ENCODE peak calls at places on chromosomes 3 and 15, in four cellular contexts. L is nephron progenitor cell, Z is cardiac fibroblast, G is AG09309. D is an unnamed sample.

GRCh38 chr3:64460877-64461276 is 226.9 kb downstream of the ADAMTS9 start:
- DNase-seq in L (no peak), Z (peak), G (peak), D (peak)

GRCh38 chr3:177263615-177264365 is 66.5 kb upstream of the TBL1XR1 start:
- DNase-seq in L (no peak), Z (peak), G (no peak), D (peak)

GRCh38 chr3:142315083-142315482 is 89.7 kb upstream of the GK5 start:
- DNase-seq in L (no peak), Z (peak), G (peak), D (no peak)

GRCh38 chr15:36967929-36968328 is 132.4 kb downstream of the MEIS2 start:
- DNase-seq in L (no peak), Z (no peak), G (no peak), D (no peak)

GRCh38 chr3:64238971-64239667 is 13.9 kb upstream of the PRICKLE2 start:
- DNase-seq in L (peak), Z (peak), G (peak), D (peak)

GRCh38 chr3:191959876-191960418 is 499.0 kb downstream of the PYDC2 start:
- DNase-seq in L (no peak), Z (no peak), G (no peak), D (no peak)

GRCh38 chr3:68943753-68944500 is 11.6 kb upstream of the TAFA4 start:
- DNase-seq in L (no peak), Z (no peak), G (no peak), D (no peak)

GRCh38 chr3:155391583-155391982 is 98.1 kb upstream of the STRIT1 start:
- DNase-seq in L (no peak), Z (peak), G (peak), D (peak)

GRCh38 chr3:70386043-70386442 is 73.6 kb upstream of the MDFIC2 start:
- DNase-seq in L (no peak), Z (no peak), G (no peak), D (no peak)

GRCh38 chr15:79340315-79340602 is 29.3 kb downstream of the TMED3 start:
- DNase-seq in L (no peak), Z (no peak), G (no peak), D (no peak)

GRCh38 chr3:134606033-134607025 is 44.5 kb downstream of the KY start:
- DNase-seq in L (no peak), Z (no peak), G (no peak), D (no peak)

GRCh38 chr15:79091204-79091867 is 756 bp upstream of the RASGRF1 start:
- DNase-seq in L (peak), Z (peak), G (no peak), D (peak)

GRCh38 chr3:12638105-12638504 is 25.8 kb downstream of the RAF1 start:
- DNase-seq in L (no peak), Z (peak), G (no peak), D (peak)

GRCh38 chr15:69289312-69290146 is 9.2 kb upstream of the PAQR5 start:
- DNase-seq in L (no peak), Z (no peak), G (no peak), D (no peak)

GRCh38 chr15:94327356-94327936 is 96.1 kb downstream of the MCTP2 start:
- DNase-seq in L (peak), Z (peak), G (no peak), D (peak)

GRCh38 chr15:57406040-57406772 is 29.9 kb downstream of the CGNL1 start:
- DNase-seq in L (no peak), Z (no peak), G (peak), D (no peak)

GRCh38 chr3:176579741-176580185 is 617.5 kb downstream of the TBL1XR1 start:
- DNase-seq in L (no peak), Z (peak), G (peak), D (no peak)

GRCh38 chr15:75069301-75069925 is 46.0 kb downstream of the PPCDC start:
- DNase-seq in L (no peak), Z (no peak), G (no peak), D (no peak)

DNA sequence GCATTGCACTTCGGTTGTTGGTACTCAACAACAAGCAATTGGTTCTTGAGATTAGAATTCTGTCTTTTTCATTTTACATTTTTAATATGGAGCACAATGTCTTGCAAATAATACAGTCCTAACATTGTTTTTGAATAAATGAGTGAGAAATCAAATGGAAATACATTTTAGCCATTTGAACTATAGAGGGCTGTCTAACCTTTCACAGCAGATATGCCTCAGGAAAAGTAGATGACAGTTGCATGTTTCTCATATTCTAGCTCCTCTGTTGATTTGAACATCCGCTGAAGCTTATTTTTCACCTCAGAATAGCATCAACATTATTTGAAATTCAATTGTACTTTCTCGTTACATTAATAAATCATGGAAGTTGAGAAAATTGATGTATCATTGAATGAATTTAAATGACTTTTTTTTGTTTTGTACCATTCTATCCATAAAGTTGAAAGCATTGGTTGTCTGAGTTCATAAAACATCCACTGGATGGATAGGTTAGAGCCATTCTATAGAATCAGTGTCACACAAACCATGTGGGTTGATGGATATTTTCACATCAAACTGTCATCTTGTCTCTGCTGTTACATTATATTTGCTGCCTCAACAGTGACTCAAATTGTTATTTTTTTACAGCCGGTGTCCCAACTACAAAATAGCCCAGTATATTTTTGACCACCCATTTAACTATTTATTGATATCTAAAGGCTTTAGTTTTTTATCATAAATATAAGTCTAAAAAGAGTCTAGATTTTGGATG is 928.3 kb downstream of the NSUN3 start:
- DNase-seq in L (no peak), Z (peak), G (no peak), D (no peak)
- TF ChIP-seq CTCF in L (no peak), Z (no peak), G (no peak), D (no peak)

GRCh38 chr3:8932507-8932906 is 30.8 kb downstream of the RAD18 start:
- DNase-seq in L (no peak), Z (no peak), G (no peak), D (no peak)

GRCh38 chr3:8942746-8943488 is 20.4 kb downstream of the RAD18 start:
- DNase-seq in L (no peak), Z (no peak), G (no peak), D (no peak)

GRCh38 chr3:8942115-8942514 is 21.2 kb downstream of the RAD18 start:
- DNase-seq in L (no peak), Z (no peak), G (no peak), D (no peak)

GRCh38 chr3:8937064-8938020 is 25.9 kb downstream of the RAD18 start:
- DNase-seq in L (no peak), Z (peak), G (peak), D (peak)

GRCh38 chr3:8938021-8938420 is 25.3 kb downstream of the RAD18 start:
- DNase-seq in L (no peak), Z (peak), G (no peak), D (peak)
- TF ChIP-seq CTCF in L (peak), Z (peak), G (peak), D (peak)

DNA sequence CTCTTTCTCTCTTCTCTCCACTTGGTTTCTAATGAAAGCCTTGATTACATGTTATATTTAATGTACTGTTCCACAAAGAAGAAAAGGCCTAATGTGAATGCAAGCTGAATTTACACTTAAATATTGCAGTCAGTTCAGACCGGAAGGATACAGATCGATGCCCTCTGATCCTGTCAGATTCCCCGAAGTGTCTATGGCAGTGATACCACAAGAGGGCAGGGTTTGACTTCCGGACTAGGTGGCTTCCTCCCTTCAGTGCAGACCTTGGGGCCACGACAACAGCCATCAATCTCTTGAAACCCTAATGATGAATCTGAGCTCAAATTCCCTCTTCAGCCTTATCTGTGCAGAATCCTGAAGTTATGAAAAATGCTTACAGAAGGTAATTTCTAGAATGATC is 29.5 kb downstream of the AGTR1 start:
- DNase-seq in L (peak), Z (peak), G (no peak), D (peak)
- TF ChIP-seq CTCF in L (peak), Z (peak), G (peak), D (peak)

GRCh38 chr3:55522077-55522476 is 35.0 kb upstream of the WNT5A start:
- DNase-seq in L (no peak), Z (no peak), G (no peak), D (no peak)

GRCh38 chr3:55525436-55525835 is 38.3 kb upstream of the WNT5A start:
- DNase-seq in L (no peak), Z (no peak), G (no peak), D (no peak)

GRCh38 chr3:55526332-55527030 is 39.4 kb upstream of the WNT5A start:
- DNase-seq in L (no peak), Z (no peak), G (no peak), D (no peak)

GRCh38 chr3:55523471-55523870 is 36.4 kb upstream of the WNT5A start:
- DNase-seq in L (no peak), Z (no peak), G (no peak), D (no peak)

GRCh38 chr3:55524565-55525244 is 37.6 kb upstream of the WNT5A start:
- DNase-seq in L (no peak), Z (peak), G (no peak), D (no peak)
- TF ChIP-seq CTCF in L (no peak), Z (no peak), G (no peak), D (no peak)

DNA sequence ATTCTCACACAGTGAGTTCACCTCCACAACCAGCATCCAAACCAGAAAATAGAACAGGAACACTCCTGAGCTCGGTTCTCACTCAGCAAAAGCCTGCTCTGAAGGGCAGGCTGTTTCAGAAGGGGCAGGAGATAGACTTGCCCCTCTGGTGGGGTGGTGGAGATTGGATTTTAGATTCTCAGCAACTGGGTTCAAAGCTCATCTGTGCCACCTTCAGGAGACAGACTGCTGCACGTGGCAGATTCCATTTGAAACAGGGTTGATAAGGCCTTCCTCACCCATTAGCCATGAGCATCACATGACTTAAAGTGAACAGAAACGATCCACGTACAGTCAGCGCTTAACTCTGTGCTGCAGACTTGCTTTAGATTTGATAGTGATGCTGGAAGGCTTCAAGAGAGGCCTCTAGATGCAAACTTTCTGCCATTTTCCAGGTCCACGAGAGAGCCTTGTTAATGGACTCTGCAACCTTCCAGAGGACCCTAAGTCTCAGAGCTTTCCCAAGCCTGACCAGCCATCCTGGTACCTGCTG is 35.0 kb upstream of the MGLL start:
- DNase-seq in L (no peak), Z (peak), G (no peak), D (no peak)
- TF ChIP-seq CTCF in L (no peak), Z (no peak), G (peak), D (no peak)

GRCh38 chr3:195194559-195195161 is 76.3 kb downstream of the XXYLT1 start:
- DNase-seq in L (no peak), Z (no peak), G (no peak), D (no peak)

GRCh38 chr3:195195321-195196209 is 75.4 kb downstream of the XXYLT1 start:
- DNase-seq in L (no peak), Z (no peak), G (no peak), D (no peak)

GRCh38 chr3:195198424-195199346 is 72.3 kb downstream of the XXYLT1 start:
- DNase-seq in L (no peak), Z (no peak), G (no peak), D (no peak)

GRCh38 chr3:195197764-195198423 is 73.1 kb downstream of the XXYLT1 start:
- DNase-seq in L (no peak), Z (peak), G (peak), D (no peak)

GRCh38 chr3:195196266-195196665 is 74.7 kb downstream of the XXYLT1 start:
- DNase-seq in L (no peak), Z (peak), G (no peak), D (peak)
- TF ChIP-seq CTCF in L (no peak), Z (peak), G (no peak), D (peak)

GRCh38 chr3:151290673-151291072 is 12.3 kb upstream of the P2RY14 start:
- DNase-seq in L (no peak), Z (peak), G (no peak), D (no peak)
- TF ChIP-seq CTCF in L (no peak), Z (peak), G (peak), D (peak)

D was measured in cardiac muscle cell.